ENCODE peak calls at places on chromosomes 12 and 14, in five cellular contexts. B is heart left ventricle, K is esophagus squamous epithelium, S is cardiac fibroblast, E is GM06990. C is an unnamed sample.

GRCh38 chr12:76922821-76923315 is 44.0 kb upstream of the CSRP2 start:
- DNase-seq in B (no peak), K (no peak), S (no peak), E (no peak), C (no peak)

GRCh38 chr14:105197274-105197673 is 16.2 kb upstream of the NUDT14 start:
- DNase-seq in B (peak; percentile 78), K (no peak), S (peak; percentile 73), E (no peak), C (peak; percentile 18)

GRCh38 chr12:66633676-66634075 is 45.2 kb downstream of the GRIP1 start:
- DNase-seq in B (no peak), K (no peak), S (no peak), E (no peak), C (peak; percentile 53)

GRCh38 chr12:75208851-75209781 is 523 bp downstream of the KCNC2 start:
- DNase-seq in B (no peak), K (no peak), S (peak; percentile 35), E (no peak), C (peak; percentile 31)

GRCh38 chr14:92247937-92248336 is 75.0 kb upstream of the SLC24A4 start:
- DNase-seq in B (no peak), K (no peak), S (no peak), E (no peak), C (no peak)

GRCh38 chr12:116861331-116861730 is 19.9 kb downstream of the HRK start:
- DNase-seq in B (peak; percentile 61), K (no peak), S (peak; percentile 80), E (peak; percentile 78), C (peak; percentile 74)

GRCh38 chr12:68336754-68337343 is 4.7 kb upstream of the MDM1 start:
- DNase-seq in B (no peak), K (no peak), S (no peak), E (no peak), C (no peak)

GRCh38 chr12:96241484-96242256 is 47.5 kb downstream of the ELK3 start:
- DNase-seq in B (peak; percentile 65), K (no peak), S (peak; percentile 83), E (no peak), C (no peak)

GRCh38 chr12:70402597-70402996 is 36.5 kb downstream of the KCNMB4 start:
- DNase-seq in B (no peak), K (no peak), S (no peak), E (no peak), C (no peak)

GRCh38 chr12:79685068-79685467 is 5.7 kb downstream of the PAWR start:
- DNase-seq in B (no peak), K (no peak), S (peak; percentile 78), E (no peak), C (no peak)

GRCh38 chr12:29551879-29552278 is 54.4 kb upstream of the OVCH1 start:
- DNase-seq in B (no peak), K (no peak), S (no peak), E (no peak), C (no peak)

GRCh38 chr14:49962616-49963015 is 69.7 kb downstream of the ARF6 start:
- DNase-seq in B (no peak), K (no peak), S (no peak), E (no peak), C (peak; percentile 8)

GRCh38 chr14:101962503-101962874 is 1.9 kb upstream of the DYNC1H1 start:
- DNase-seq in B (peak; percentile 70), K (no peak), S (peak; percentile 93), E (no peak), C (peak; percentile 80)

GRCh38 chr12:16495196-16495595 is 110.8 kb downstream of the LMO3 start:
- DNase-seq in B (no peak), K (no peak), S (no peak), E (no peak), C (no peak)

GRCh38 chr14:69263364-69263763 is 3.4 kb downstream of the GALNT16 start:
- DNase-seq in B (peak; percentile 42), K (no peak), S (peak; percentile 99), E (no peak), C (peak; percentile 88)

GRCh38 chr14:76109087-76109880 is 42.4 kb upstream of the GPATCH2L start:
- DNase-seq in B (no peak), K (no peak), S (no peak), E (no peak), C (peak; percentile 4)

GRCh38 chr12:58596381-58596780 is 323.9 kb downstream of the LRIG3 start:
- DNase-seq in B (no peak), K (no peak), S (no peak), E (no peak), C (peak; percentile 6)

GRCh38 chr14:61750708-61751474 is 11.3 kb upstream of the SNAPC1 start:
- DNase-seq in B (peak; percentile 90), K (peak; percentile 35), S (peak; percentile 76), E (peak; percentile 94), C (peak; percentile 86)

DNA sequence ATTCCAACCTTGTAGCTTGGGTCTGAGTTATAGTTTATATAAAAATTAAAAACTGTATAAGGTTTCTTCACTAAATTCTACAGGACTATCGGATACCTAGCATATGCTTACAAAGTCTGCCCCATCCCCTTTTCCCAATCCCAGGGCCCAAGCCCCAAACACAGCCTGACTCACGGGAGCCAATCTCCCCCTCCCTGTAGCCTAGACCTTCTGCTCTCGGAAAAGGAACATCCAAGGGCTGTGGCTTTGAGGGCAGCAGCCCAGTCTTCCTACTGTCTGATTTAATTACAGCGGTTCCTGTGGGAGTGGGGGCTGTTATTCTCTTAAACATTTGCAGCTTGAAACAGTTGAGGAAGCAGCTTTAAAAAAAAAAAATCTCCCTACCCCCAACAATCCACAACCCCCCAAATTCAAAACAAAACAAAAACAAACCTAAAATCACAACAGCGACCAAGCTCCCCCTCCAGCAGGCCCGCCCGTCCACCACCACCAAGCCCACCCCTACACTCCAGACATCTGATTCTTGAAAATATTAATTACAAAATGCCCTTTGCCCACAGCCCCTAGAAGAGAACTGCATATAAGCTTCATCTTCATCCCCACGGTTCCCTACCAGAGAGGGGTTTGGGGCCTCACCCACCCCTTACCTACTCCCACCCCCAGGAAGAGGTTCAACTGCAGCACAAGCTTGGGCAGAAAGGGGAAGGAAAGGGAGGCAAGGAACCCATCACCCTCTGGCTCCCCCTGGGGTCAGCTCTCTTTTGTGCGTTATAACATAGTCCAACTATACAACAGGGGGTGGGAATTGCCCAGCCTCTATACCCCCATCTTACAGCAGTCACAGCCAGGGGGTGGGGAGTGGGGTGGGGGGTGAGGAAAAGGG is 1.1 kb upstream of the PRKAG1 start:
- DNase-seq in B (no peak), K (no peak), S (peak; percentile 34), E (no peak), C (peak; percentile 37)
- H3K4me3 ChIP-seq in B (peak overlapping the region; percentile 90), K (peak overlapping the region; percentile 76), S (no peak overlapping the region), E (no peak overlapping the region), C (no peak overlapping the region)

GRCh38 chr14:36910578-36910977 is 248.9 kb downstream of the PAX9 start:
- DNase-seq in B (no peak), K (no peak), S (no peak), E (no peak), C (no peak)

GRCh38 chr14:36901846-36902245 is 240.2 kb downstream of the PAX9 start:
- DNase-seq in B (no peak), K (no peak), S (peak; percentile 46), E (no peak), C (no peak)

GRCh38 chr14:36905272-36906046 is 243.8 kb downstream of the PAX9 start:
- DNase-seq in B (no peak), K (no peak), S (no peak), E (no peak), C (no peak)
- H3K4me3 ChIP-seq in B (no peak overlapping the region), K (no peak overlapping the region), S (no peak overlapping the region), E (no peak overlapping the region), C (no peak overlapping the region)

DNA sequence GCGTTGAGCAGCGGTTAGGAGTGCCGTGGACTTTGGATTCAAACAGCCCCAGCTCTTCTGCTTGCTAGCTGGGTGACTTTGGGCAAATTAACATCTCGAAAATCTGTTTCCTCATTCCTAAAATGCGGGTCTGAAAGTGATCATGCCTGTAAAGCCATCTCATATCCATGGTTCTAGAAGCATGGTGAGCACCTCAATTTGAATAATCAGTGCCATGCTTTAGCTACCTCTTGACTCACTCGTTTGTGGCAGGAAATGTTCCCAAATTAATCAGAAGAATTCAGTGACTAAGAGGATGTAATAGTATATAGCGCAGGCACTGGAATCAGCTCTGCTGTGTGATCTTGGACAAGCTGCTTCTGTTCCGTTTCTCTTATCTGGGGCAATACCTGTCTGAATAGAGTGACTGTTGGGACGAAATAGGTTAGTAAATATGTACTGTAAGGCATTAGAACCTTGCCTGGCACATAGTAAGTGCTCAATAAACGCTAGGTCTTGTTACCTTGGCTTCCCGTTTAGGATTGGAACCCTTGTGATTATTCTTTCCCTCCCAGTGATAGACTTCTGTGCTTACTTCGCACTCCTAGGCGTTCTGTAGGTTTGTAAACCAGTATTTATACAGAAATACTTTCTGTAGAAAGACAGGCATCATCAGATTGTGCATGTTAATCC is 768 bp upstream of the SMAGP start:
- DNase-seq in B (no peak), K (no peak), S (peak; percentile 88), E (no peak), C (peak; percentile 8)
- H3K4me3 ChIP-seq in B (peak overlapping the region; percentile 82), K (peak overlapping the region; percentile 84), S (peak overlapping the region; percentile 70), E (peak overlapping the region; percentile 61), C (peak overlapping the region; percentile 69)

GRCh38 chr14:106200539-106201310 is 674.3 kb downstream of the TMEM121 start:
- DNase-seq in B (no peak), K (no peak), S (no peak), E (no peak), C (no peak)
- H3K4me3 ChIP-seq in B (no peak overlapping the region), K (no peak overlapping the region), S (no peak overlapping the region), E (no peak overlapping the region), C (no peak overlapping the region)

DNA sequence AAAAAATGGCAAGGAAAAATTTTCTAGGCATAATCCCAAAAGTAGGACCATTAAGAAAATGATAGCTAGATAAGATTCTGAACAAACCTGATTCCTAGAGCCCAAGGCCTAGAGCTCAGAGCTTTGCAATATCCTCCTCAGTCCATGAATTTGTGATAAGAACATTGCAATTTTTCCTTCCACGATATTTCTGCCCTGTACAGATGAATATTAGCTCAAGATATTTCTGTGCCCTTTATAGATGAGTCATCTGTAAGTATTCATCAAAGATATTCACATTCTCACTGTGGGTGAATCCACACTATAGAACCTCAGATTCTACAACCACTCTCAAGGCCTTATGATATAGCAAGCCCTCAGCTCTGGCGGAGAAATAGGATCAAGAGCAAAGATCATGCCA is 37.5 kb downstream of the EAPP start:
- DNase-seq in B (no peak), K (no peak), S (peak; percentile 53), E (no peak), C (no peak)
- H3K4me3 ChIP-seq in B (no peak overlapping the region), K (no peak overlapping the region), S (no peak overlapping the region), E (no peak overlapping the region), C (no peak overlapping the region)